ENCODE peak calls at places on chromosomes 16 and 17, in six cellular contexts. T is memory B cell, F is NCI-H2081, O is iris pigment epithelial cell, W is amniotic stem cell, B is AG09309. G is an unnamed sample.
A peak's percentile ranks its signal among the peaks of the same experiment; 100 is the strongest.

GRCh38 chr16:9415588-9415987 is 324.1 kb downstream of the HAPSTR1 start:
- DNase-seq in T (no peak), F (no peak), O (no peak), W (no peak), B (no peak), G (no peak)

GRCh38 chr16:88992351-88993005 is 15.5 kb upstream of the CBFA2T3 start:
- DNase-seq in T (no peak), F (no peak), O (no peak), W (no peak), B (no peak), G (no peak)

GRCh38 chr17:77877019-77877418 is 81.5 kb upstream of the TNRC6C start:
- DNase-seq in T (no peak), F (no peak), O (no peak), W (no peak), B (no peak), G (peak; percentile 45)

GRCh38 chr17:63406689-63407330 is 39.3 kb downstream of the CYB561 start:
- DNase-seq in T (peak; percentile 77), F (peak; percentile 87), O (peak; percentile 93), W (peak; percentile 83), B (peak; percentile 78), G (peak; percentile 94)

GRCh38 chr16:55971447-55971846 is 96.3 kb upstream of the CES5A start:
- DNase-seq in T (no peak), F (no peak), O (no peak), W (no peak), B (no peak), G (no peak)

GRCh38 chr16:11306997-11307638 is 26.0 kb upstream of the PRM1 start:
- DNase-seq in T (no peak), F (no peak), O (peak; percentile 41), W (no peak), B (no peak), G (no peak)

GRCh38 chr17:28188841-28189263 is 130.1 kb upstream of the TMEM97 start:
- DNase-seq in T (no peak), F (no peak), O (peak; percentile 65), W (no peak), B (no peak), G (no peak)

GRCh38 chr17:29145289-29146058 is 34.7 kb downstream of the MYO18A start:
- DNase-seq in T (peak; percentile 59), F (peak; percentile 57), O (peak; percentile 88), W (peak; percentile 60), B (no peak), G (peak; percentile 89)

GRCh38 chr16:1920727-1921155 is 2.5 kb upstream of the HS3ST6 start:
- DNase-seq in T (no peak), F (no peak), O (peak; percentile 20), W (no peak), B (no peak), G (peak; percentile 80)

GRCh38 chr16:56744996-56745640 is 15.2 kb downstream of the NUP93 start:
- DNase-seq in T (no peak), F (no peak), O (no peak), W (no peak), B (no peak), G (no peak)

GRCh38 chr17:67521773-67522069 is 144.6 kb downstream of the PITPNC1 start:
- DNase-seq in T (no peak), F (no peak), O (no peak), W (no peak), B (no peak), G (no peak)

GRCh38 chr16:57810197-57811024 is 8.1 kb upstream of the KIFC3 start:
- DNase-seq in T (no peak), F (peak; percentile 52), O (peak; percentile 92), W (no peak), B (no peak), G (peak; percentile 39)

GRCh38 chr17:65131244-65131643 is 5.9 kb upstream of the RGS9 start:
- DNase-seq in T (no peak), F (no peak), O (no peak), W (no peak), B (no peak), G (no peak)

GRCh38 chr17:40191237-40192208 is 14.3 kb downstream of the RAPGEFL1 start:
- DNase-seq in T (peak; percentile 68), F (peak; percentile 67), O (peak; percentile 81), W (peak; percentile 58), B (no peak), G (peak; percentile 66)

GRCh38 chr17:40612510-40613244 is 34.9 kb downstream of the SMARCE1 start:
- DNase-seq in T (no peak), F (no peak), O (no peak), W (no peak), B (no peak), G (no peak)

GRCh38 chr17:80805032-80805751 is 186.4 kb upstream of the CHMP6 start:
- DNase-seq in T (no peak), F (no peak), O (peak; percentile 34), W (no peak), B (no peak), G (no peak)

GRCh38 chr17:12789075-12789975 is at the start of gene ARHGAP44:
- DNase-seq in T (peak; percentile 35), F (peak; percentile 3), O (peak; percentile 69), W (no peak), B (no peak), G (peak; percentile 80)

GRCh38 chr17:40139566-40140058 is 725 bp upstream of the CASC3 start:
- DNase-seq in T (no peak), F (no peak), O (no peak), W (no peak), B (no peak), G (no peak)

GRCh38 chr16:67052399-67052798 is 23.4 kb downstream of the CBFB start:
- DNase-seq in T (no peak), F (no peak), O (no peak), W (no peak), B (no peak), G (no peak)

GRCh38 chr17:76261421-76262215 is 3.5 kb upstream of the UBALD2 start:
- DNase-seq in T (no peak), F (no peak), O (peak; percentile 39), W (no peak), B (no peak), G (no peak)

GRCh38 chr17:28738680-28739384 is 5.0 kb upstream of the TRAF4 start:
- DNase-seq in T (peak; percentile 91), F (no peak), O (no peak), W (no peak), B (no peak), G (no peak)

GRCh38 chr16:9034056-9034455 is 57.4 kb upstream of the HAPSTR1 start:
- DNase-seq in T (no peak), F (no peak), O (no peak), W (no peak), B (no peak), G (no peak)

GRCh38 chr17:19713901-19714361 is 2.5 kb downstream of the SLC47A2 start:
- DNase-seq in T (no peak), F (no peak), O (no peak), W (no peak), B (no peak), G (no peak)

GRCh38 chr17:56260421-56260820 is 107.1 kb downstream of the ANKFN1 start:
- DNase-seq in T (no peak), F (no peak), O (no peak), W (no peak), B (no peak), G (no peak)

GRCh38 chr17:66543526-66543925 is 241.1 kb downstream of the PRKCA start:
- DNase-seq in T (no peak), F (no peak), O (peak; percentile 74), W (no peak), B (no peak), G (no peak)

GRCh38 chr16:29994613-29995329 is 646 bp downstream of the HIRIP3 start:
- DNase-seq in T (no peak), F (peak; percentile 41), O (peak; percentile 69), W (no peak), B (peak; percentile 28), G (peak; percentile 58)

GRCh38 chr17:77704048-77704815 is 254.3 kb upstream of the TNRC6C start:
- DNase-seq in T (no peak), F (no peak), O (no peak), W (no peak), B (no peak), G (no peak)

GRCh38 chr16:62966626-62967025 is 930.4 kb upstream of the CDH8 start:
- DNase-seq in T (no peak), F (no peak), O (no peak), W (no peak), B (no peak), G (no peak)